ENCODE peak calls at places on chromosomes 4 and X, in six cellular contexts. R, P, S, Q, Y and M are unnamed samples.

GRCh38 chr4:9971711-9972110 is 49.6 kb downstream of the SLC2A9 start:
- DNase-seq in R (no peak), S (peak), Y (no peak), P (no peak), Q (no peak), M (no peak)

GRCh38 chrX:14497184-14497666 is 32.1 kb upstream of the GLRA2 start:
- DNase-seq in P (no peak), Y (no peak), Q (no peak), R (no peak), S (peak), M (no peak)

GRCh38 chrX:115030635-115031034 is 13.2 kb upstream of the IL13RA2 start:
- DNase-seq in Q (no peak), Y (no peak), R (no peak), S (no peak), P (no peak), M (no peak)

GRCh38 chr4:30875659-30876269 is 155.6 kb downstream of the PCDH7 start:
- DNase-seq in S (no peak), Q (no peak), Y (no peak), P (no peak), R (no peak), M (no peak)

GRCh38 chrX:40912576-40912975 is 172.7 kb upstream of the USP9X start:
- DNase-seq in Y (no peak), Q (no peak), S (no peak), P (no peak), R (no peak), M (no peak)

GRCh38 chr4:174216935-174217272 is 66.6 kb downstream of the FBXO8 start:
- DNase-seq in P (no peak), S (no peak), R (no peak), Y (no peak), Q (no peak), M (no peak)

GRCh38 chr4:8393593-8394038 is 46.9 kb downstream of the ACOX3 start:
- DNase-seq in R (no peak), P (no peak), Q (no peak), Y (no peak), S (no peak), M (peak)

GRCh38 chr4:166277406-166277805 is 404.4 kb downstream of the TLL1 start:
- DNase-seq in P (no peak), R (no peak), Q (no peak), S (no peak), Y (no peak), M (no peak)

GRCh38 chr4:186904104-186904503 is 180.4 kb upstream of the FAT1 start:
- DNase-seq in R (no peak), Q (no peak), S (no peak), P (no peak), Y (peak), M (no peak)

GRCh38 chr4:125254111-125254510 is 60.6 kb upstream of the FAT4 start:
- DNase-seq in S (no peak), Q (no peak), P (no peak), R (no peak), Y (no peak), M (no peak)

GRCh38 chr4:68070302-68070701 is 59.4 kb downstream of the TMPRSS11F start:
- DNase-seq in R (no peak), P (no peak), Q (no peak), Y (no peak), S (no peak), M (no peak)

GRCh38 chr4:84681488-84682274 is 98.8 kb downstream of the CDS1 start:
- DNase-seq in P (no peak), S (peak), R (no peak), Q (no peak), Y (peak), M (no peak)

GRCh38 chr4:17762705-17763104 is 18.7 kb downstream of the FAM184B start:
- DNase-seq in Y (peak), S (no peak), R (no peak), P (no peak), Q (no peak), M (no peak)

GRCh38 chr4:5378002-5378401 is 326.7 kb downstream of the STK32B start:
- DNase-seq in Y (peak), P (peak), Q (no peak), R (no peak), S (no peak), M (no peak)

GRCh38 chr4:82524570-82525152 is 37.1 kb downstream of the TMEM150C start:
- DNase-seq in Q (no peak), S (no peak), Y (peak), P (no peak), R (no peak), M (no peak)

GRCh38 chrX:131987252-131987651 is 35.9 kb upstream of the STK26 start:
- DNase-seq in Y (no peak), P (no peak), R (no peak), S (peak), Q (peak), M (no peak)

GRCh38 chrX:134622056-134622812 is 36.0 kb downstream of the PLAC1 start:
- DNase-seq in Q (no peak), R (no peak), S (peak), Y (no peak), P (peak), M (no peak)

GRCh38 chr4:21882050-21882839 is 66.3 kb downstream of the KCNIP4 start:
- DNase-seq in S (peak), Q (no peak), R (no peak), P (no peak), Y (no peak), M (no peak)

GRCh38 chr4:117421706-117422105 is 336.3 kb upstream of the TRAM1L1 start:
- DNase-seq in S (no peak), Q (no peak), P (no peak), R (no peak), Y (no peak), M (no peak)

GRCh38 chr4:2803624-2804448 is 11.0 kb downstream of the SH3BP2 start:
- DNase-seq in Q (no peak), Y (no peak), R (peak), P (peak), S (no peak), M (peak)

GRCh38 chr4:159768011-159768410 is 665.1 kb downstream of the RAPGEF2 start:
- DNase-seq in P (no peak), Q (no peak), S (no peak), Y (no peak), R (no peak), M (no peak)

GRCh38 chr4:188665466-188665865 is 526.2 kb downstream of the TRIML1 start:
- DNase-seq in R (no peak), Q (no peak), Y (no peak), P (no peak), S (no peak), M (no peak)

GRCh38 chr4:108649863-108650211 is 562 bp upstream of the OSTC start:
- DNase-seq in Y (no peak), R (no peak), Q (no peak), P (no peak), S (no peak), M (no peak)
- H3K27ac ChIP-seq in Y (peak), R (no peak), Q (peak), P (no peak), S (no peak), M (no peak)

DNA sequence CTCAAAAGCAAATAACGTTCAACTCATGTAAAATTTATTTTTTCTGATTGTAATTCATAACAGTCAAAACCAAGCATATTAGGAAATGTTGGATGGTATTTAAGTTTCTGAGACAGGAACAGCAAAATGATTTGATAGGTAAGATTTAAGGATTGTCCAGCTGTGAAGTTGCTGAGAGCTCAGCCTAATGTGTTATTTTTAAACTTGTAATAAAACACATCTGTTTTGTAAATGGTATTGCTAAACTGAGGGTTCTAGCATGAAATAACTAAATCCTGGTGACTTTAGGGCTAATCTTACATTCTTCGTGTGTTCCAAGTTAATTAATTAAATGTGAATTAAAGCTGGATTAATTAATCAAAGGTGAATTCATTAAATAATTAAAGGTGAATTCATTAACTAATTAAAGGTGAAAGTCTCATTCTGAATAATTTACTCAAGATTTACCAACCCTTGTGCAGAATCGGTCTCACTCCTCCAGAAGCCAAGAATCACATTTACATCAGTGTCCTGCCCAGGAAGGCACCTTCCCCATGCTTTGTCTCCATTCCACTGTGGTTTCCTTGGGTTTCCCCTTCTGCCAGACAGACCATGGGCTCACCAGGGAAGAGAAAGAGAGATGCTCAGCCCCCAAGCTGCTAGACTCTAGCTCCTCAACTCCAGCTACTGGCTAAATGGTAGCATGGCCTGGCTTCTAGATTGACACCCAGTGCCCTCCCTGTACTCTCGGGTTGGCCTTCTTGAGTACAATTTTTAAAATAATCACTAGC is 13.2 kb downstream of the TLR10 start:
- DNase-seq in Y (no peak), S (no peak), R (no peak), P (no peak), Q (no peak), M (no peak)
- H3K27ac ChIP-seq in Y (no peak), S (no peak), R (no peak), P (no peak), Q (no peak), M (no peak)

GRCh38 chr4:113788888-113789287 is 27.4 kb upstream of the CAMK2D start:
- DNase-seq in Y (no peak), P (no peak), S (no peak), R (no peak), Q (no peak), M (no peak)

GRCh38 chr4:113784497-113785254 is 23.1 kb upstream of the CAMK2D start:
- DNase-seq in S (no peak), P (peak), Q (no peak), Y (peak), R (no peak), M (no peak)

GRCh38 chr4:113790478-113790877 is 28.9 kb upstream of the CAMK2D start:
- DNase-seq in P (no peak), S (no peak), R (no peak), Y (no peak), Q (no peak), M (no peak)
- H3K27ac ChIP-seq in P (no peak), S (no peak), R (no peak), Y (no peak), Q (no peak), M (no peak)

GRCh38 chrX:153885968-153886903 is at the start of gene L1CAM:
- DNase-seq in R (no peak), Y (no peak), S (no peak), Q (no peak), P (no peak), M (no peak)
- H3K27ac ChIP-seq in R (no peak), Y (no peak), S (no peak), Q (no peak), P (no peak), M (no peak)

GRCh38 chr4:47852121-47852520 is 14.3 kb upstream of the CORIN start:
- DNase-seq in P (no peak), Q (no peak), Y (no peak), S (no peak), R (no peak), M (no peak)
- H3K27ac ChIP-seq in P (no peak), Q (no peak), Y (no peak), S (no peak), R (no peak), M (no peak)

GRCh38 chr4:43990968-43991367 is 457.6 kb downstream of the KCTD8 start:
- DNase-seq in Y (no peak), Q (no peak), R (no peak), P (no peak), S (no peak), M (no peak)

GRCh38 chr4:43987331-43987944 is 461.2 kb downstream of the KCTD8 start:
- DNase-seq in Q (no peak), P (no peak), Y (no peak), S (no peak), R (no peak), M (no peak)

GRCh38 chr4:43992552-43992951 is 456.1 kb downstream of the KCTD8 start:
- DNase-seq in P (no peak), Y (no peak), Q (no peak), R (no peak), S (no peak), M (no peak)
- H3K27ac ChIP-seq in P (no peak), Y (no peak), Q (no peak), R (no peak), S (no peak), M (no peak)

DNA sequence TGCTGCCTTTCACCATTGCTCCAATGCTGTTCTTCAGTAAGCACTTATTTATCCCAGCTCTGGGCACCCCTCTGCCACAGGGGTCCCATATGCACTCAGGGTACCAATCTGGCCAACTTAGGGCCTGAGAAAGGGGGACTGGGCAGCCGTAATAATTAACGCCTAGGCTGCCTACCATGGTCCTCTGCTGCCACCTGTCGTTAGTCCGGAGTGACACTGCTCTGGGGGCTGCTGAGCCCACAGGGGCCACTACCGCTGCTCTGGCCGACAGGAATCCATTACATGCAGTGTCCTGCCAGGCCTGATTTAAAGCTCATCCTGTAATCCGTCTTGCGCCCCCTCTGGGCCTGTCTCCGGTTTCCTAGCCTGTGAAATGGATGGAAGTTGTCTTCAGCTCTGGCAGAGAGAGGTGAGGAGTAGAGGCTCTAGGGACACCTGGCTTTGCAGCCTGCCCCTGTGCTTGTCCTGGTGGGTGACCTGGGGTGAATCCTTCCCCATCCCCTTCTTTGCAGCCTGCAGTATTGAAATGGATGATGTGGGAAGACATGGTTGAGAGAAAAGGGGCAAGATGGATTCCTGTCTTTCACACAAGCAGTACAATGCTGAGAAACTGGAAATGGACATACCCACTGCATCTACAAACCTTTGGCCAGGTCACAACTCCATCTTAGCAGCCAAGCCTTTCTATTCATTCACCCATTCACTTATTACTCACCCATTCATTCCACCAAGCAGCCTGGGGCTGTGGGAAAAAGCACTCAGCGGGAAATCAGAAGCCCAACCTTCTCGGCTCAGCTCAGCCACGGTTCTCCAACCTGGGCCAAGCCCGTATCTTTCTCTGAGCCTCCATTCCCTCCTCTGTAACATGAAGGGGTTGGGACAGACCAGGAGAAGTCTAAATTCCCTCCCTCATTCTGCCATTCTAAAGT is 116.3 kb upstream of the NALF2 start:
- DNase-seq in Q (no peak), S (peak), Y (peak), P (peak), R (peak), M (no peak)
- H3K27ac ChIP-seq in Q (no peak), S (no peak), Y (no peak), P (no peak), R (no peak), M (no peak)